ENCODE peak calls at places on chromosomes 11 and 22, in four cellular contexts. I is GM12878, D is K562, J is HepG2. B is an unnamed sample.

GRCh38 chr22:39873963-39874362 is 19.6 kb downstream of the ENTHD1 start:
- DNase-seq in I (no peak), D (no peak), J (no peak), B (no peak)

GRCh38 chr22:30474683-30475424 is 3.0 kb upstream of the SEC14L3 start:
- DNase-seq in I (no peak), D (no peak), J (no peak), B (no peak)

GRCh38 chr22:40196628-40197027 is 18.9 kb downstream of the TNRC6B start:
- DNase-seq in I (peak), D (no peak), J (no peak), B (no peak)

GRCh38 chr11:67261635-67261941 is 4.7 kb upstream of the GRK2 start:
- DNase-seq in I (no peak), D (no peak), J (no peak), B (no peak)

GRCh38 chr11:79199729-79200354 is 241.0 kb downstream of the TENM4 start:
- DNase-seq in I (no peak), D (no peak), J (no peak), B (no peak)

GRCh38 chr11:80638296-80638695 is 1197.5 kb upstream of the TENM4 start:
- DNase-seq in I (no peak), D (no peak), J (no peak), B (no peak)

GRCh38 chr22:23075050-23075449 is 4.7 kb downstream of the GNAZ start:
- DNase-seq in I (no peak), D (no peak), J (no peak), B (no peak)

GRCh38 chr22:21028277-21029251 is 3.8 kb downstream of the SLC7A4 start:
- DNase-seq in I (no peak), D (no peak), J (no peak), B (no peak)

GRCh38 chr11:62770778-62771143 is 435 bp upstream of the TAF6L start:
- DNase-seq in I (no peak), D (peak), J (peak), B (no peak)

DNA sequence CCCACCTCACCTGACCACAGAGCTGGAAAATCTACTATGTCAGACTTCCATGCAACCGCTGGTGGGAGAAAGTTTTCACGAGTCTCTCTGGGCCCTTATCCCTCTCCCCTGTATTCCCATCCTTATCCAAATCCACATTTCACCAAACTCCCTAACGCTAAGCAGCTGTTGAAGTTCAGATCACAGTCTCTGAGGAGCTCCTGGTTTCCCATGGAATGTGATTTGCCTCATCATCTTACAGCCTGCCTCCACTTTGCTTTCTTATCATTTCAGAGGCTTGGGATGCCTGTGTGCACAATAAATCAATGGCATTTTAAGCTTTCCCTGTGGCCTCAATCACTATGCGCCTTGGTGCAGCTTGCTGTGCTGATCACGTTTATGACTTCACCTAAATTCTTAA is 352.4 kb upstream of the FAT3 start:
- DNase-seq in I (no peak), D (no peak), J (no peak), B (no peak)
- TF ChIP-seq FOXK2 in I (no peak), D (no peak), J (no peak), B (no peak)

GRCh38 chr11:17351510-17352176 is at the start of gene NCR3LG1:
- DNase-seq in I (no peak), D (peak), J (peak), B (peak)
- TF ChIP-seq BHLHE40 in I (peak), D (peak), J (peak), B (no peak)

DNA sequence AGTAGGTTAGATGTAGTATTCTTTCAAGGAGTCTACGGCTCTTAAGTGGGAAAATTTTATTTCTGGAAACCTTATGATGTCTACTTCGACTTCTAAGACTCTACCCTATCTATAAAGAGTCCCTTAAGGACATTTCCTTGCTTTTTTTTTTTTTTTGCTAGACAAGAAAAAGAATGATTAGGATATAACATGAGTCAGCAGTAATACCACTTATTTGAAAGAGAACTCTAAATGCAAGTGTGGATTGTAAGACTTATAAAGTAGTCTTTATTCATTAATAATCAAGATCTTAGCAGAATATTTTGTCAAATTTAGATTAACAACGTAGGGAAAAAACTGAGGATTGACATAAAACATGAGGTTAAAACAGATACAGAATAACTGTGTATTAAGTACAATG is 71.0 kb downstream of the DKK3 start:
- DNase-seq in I (no peak), D (no peak), J (no peak), B (no peak)
- TF ChIP-seq FOXK2 in I (no peak), D (no peak), J (no peak), B (no peak)

DNA sequence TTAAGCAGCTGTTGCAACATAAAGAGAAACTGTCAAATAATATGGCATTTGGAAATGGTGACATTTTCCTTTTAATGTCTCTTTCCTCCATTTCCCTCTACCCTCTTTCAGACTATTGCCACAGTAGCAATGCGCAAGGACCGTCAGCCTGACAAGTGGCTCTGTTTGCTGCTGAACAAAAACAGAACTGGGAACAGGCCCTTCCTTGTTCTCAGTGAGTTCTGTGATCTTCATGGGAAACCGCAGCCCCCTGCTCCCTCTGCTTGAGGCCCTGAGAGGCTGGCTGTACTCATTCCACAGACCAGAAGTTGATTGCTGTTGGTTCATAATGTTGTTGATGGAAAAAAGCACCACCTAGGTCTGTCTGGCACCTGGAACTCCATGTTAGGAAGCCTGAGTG is 559.7 kb downstream of the OPCML start:
- DNase-seq in I (no peak), D (no peak), J (no peak), B (no peak)
- TF ChIP-seq BHLHE40 in I (no peak), D (no peak), J (no peak), B (no peak)

GRCh38 chr11:10892250-10892649 is 34.4 kb upstream of the ZBED5 start:
- DNase-seq in I (no peak), D (no peak), J (no peak), B (no peak)

GRCh38 chr11:10891321-10891720 is 33.5 kb upstream of the ZBED5 start:
- DNase-seq in I (no peak), D (no peak), J (no peak), B (no peak)

GRCh38 chr11:10894666-10895065 is 36.8 kb upstream of the ZBED5 start:
- DNase-seq in I (no peak), D (no peak), J (no peak), B (no peak)

GRCh38 chr11:10895285-10895684 is 37.4 kb upstream of the ZBED5 start:
- DNase-seq in I (no peak), D (no peak), J (no peak), B (no peak)

DNA sequence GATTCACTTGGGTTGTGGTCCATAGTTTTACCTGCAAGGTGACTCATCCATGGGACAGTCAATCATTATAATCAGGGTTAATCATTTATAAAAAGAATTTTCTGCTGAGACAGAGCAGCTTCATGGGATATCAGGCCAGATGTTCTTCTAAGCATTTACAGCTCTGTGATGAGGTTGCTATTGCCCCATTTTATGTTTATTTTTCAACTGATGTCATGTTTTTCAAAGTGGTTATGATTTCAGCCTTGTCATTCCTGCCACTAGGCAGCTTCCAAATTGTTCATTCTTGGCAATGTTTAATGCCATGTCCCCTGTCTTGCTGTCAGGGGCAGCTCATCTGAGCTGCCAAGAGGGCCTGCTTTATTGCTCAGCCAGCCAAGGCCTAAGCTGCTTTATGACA is 35.9 kb upstream of the ZBED5 start:
- DNase-seq in I (no peak), D (no peak), J (peak), B (no peak)
- TF ChIP-seq FOXK2 in I (no peak), D (no peak), J (no peak), B (no peak)

DNA sequence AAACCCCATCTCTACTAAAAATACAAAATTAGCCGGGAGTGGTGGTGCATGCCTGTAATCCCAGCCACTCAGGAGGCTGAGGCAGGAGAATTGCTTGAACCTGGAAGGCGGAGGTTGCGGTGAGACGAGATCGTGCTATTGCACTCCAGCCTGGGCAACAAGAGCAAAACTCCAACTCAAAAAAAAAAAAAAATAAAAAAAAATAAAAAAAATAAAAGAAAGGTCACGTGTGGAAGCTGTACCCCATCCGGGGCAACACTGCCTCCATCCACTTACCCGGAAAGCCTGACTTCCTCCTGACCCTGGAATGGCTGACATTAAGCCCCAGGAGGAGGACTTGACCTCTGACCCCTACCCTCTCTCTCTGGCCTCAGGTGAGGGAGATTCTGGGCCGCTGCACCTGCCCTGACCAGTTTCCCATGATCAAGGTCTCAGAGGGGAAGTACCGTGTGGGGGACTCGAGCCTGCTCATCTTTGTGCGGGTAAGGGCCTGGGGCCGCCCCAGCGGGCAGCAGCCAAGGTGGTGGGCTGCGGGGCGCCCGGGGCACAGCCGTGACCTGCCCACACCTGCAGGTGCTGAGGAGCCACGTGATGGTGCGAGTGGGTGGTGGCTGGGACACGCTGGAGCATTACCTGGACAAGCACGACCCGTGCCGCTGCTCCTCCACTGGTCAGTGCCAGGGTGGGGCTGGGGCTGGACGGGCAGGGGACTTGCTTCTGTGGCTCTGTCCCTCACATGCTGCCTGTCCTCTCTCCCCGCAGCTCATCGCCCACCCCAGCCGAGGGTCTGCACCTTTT is 3.8 kb downstream of the GAS2L1 start:
- DNase-seq in I (no peak), D (no peak), J (no peak), B (no peak)
- TF ChIP-seq BHLHE40 in I (peak), D (no peak), J (no peak), B (no peak)

GRCh38 chr11:72758690-72759389 is 6.6 kb upstream of the ARAP1 start:
- DNase-seq in I (no peak), D (peak), J (no peak), B (peak)
- TF ChIP-seq FOXK2 in I (no peak), D (peak), J (no peak), B (no peak)

B was measured in HEK293T.